ENCODE peak calls at places on chromosome 7, in four cellular contexts. I is transverse colon, N is heart left ventricle, Z is fibroblast of lung. M is an unnamed sample.

GRCh38 chr7:13742126-13742525 is 247.3 kb downstream of the ETV1 start:
- DNase-seq in I (no peak), N (no peak), Z (peak; percentile 96), M (peak; percentile 82)

GRCh38 chr7:4667776-4668509 is 14.2 kb upstream of the FOXK1 start:
- DNase-seq in N (no peak), I (no peak), Z (peak; percentile 98), M (peak; percentile 97)

GRCh38 chr7:12647364-12648219 is 39.8 kb upstream of the ARL4A start:
- DNase-seq in I (peak; percentile 18), Z (peak; percentile 86), N (no peak), M (no peak)

GRCh38 chr7:55065079-55065478 is 46.3 kb downstream of the EGFR start:
- DNase-seq in N (no peak), Z (peak; percentile 97), I (peak; percentile 37), M (peak; percentile 93)

GRCh38 chr7:95342642-95343252 is 18.4 kb upstream of the PON1 start:
- DNase-seq in N (no peak), Z (no peak), I (no peak), M (no peak)

GRCh38 chr7:37216156-37216839 is 232.4 kb downstream of the ELMO1 start:
- DNase-seq in Z (peak; percentile 49), N (no peak), I (no peak), M (no peak)

GRCh38 chr7:36155811-36156361 is 2.8 kb downstream of the EEPD1 start:
- DNase-seq in N (peak; percentile 63), Z (peak; percentile 27), I (peak; percentile 47), M (peak; percentile 38)

GRCh38 chr7:34211003-34211402 is 305.7 kb downstream of the BMPER start:
- DNase-seq in I (no peak), Z (no peak), N (no peak), M (no peak)

GRCh38 chr7:128135275-128136214 is 104.3 kb upstream of the LRRC4 start:
- DNase-seq in Z (peak; percentile 56), N (peak; percentile 51), I (peak; percentile 43), M (peak; percentile 15)

GRCh38 chr7:98826400-98826799 is 43.4 kb downstream of the TMEM130 start:
- DNase-seq in I (no peak), N (no peak), Z (no peak), M (no peak)

GRCh38 chr7:15370441-15370840 is 191.4 kb downstream of the AGMO start:
- DNase-seq in I (no peak), N (no peak), Z (no peak), M (no peak)

GRCh38 chr7:8254667-8255066 is 7.3 kb downstream of the ICA1 start:
- DNase-seq in N (no peak), Z (no peak), I (no peak), M (no peak)

GRCh38 chr7:66522518-66522917 is 106.2 kb upstream of the KCTD7 start:
- DNase-seq in Z (no peak), I (no peak), N (no peak), M (no peak)

GRCh38 chr7:78747568-78747967 is 705.9 kb downstream of the MAGI2 start:
- DNase-seq in N (no peak), Z (no peak), I (no peak), M (no peak)

GRCh38 chr7:130008941-130009847 is 42.0 kb downstream of the ZC3HC1 start:
- DNase-seq in I (peak; percentile 58), N (no peak), Z (peak; percentile 74), M (no peak)

GRCh38 chr7:31735991-31736982 is 49.3 kb downstream of the PPP1R17 start:
- DNase-seq in N (peak; percentile 55), I (peak; percentile 47), Z (peak; percentile 42), M (peak; percentile 55)

GRCh38 chr7:27242580-27243339 is at the start of gene EVX1:
- DNase-seq in I (peak; percentile 42), N (no peak), Z (no peak), M (no peak)

GRCh38 chr7:231030-231857 is 38.9 kb downstream of the FAM20C start:
- DNase-seq in Z (peak; percentile 49), N (no peak), I (no peak), M (no peak)

GRCh38 chr7:108000875-108001758 is 1.8 kb downstream of the LAMB1 start:
- DNase-seq in I (peak; percentile 67), N (peak; percentile 68), Z (peak; percentile 46), M (no peak)

GRCh38 chr7:45974540-45975360 is 53.7 kb upstream of the IGFBP3 start:
- DNase-seq in I (no peak), N (no peak), Z (no peak), M (no peak)

GRCh38 chr7:113404245-113404644 is 285.9 kb upstream of the SMIM30 start:
- DNase-seq in I (no peak), N (no peak), Z (no peak), M (no peak)

GRCh38 chr7:120505770-120506169 is 232.8 kb downstream of the KCND2 start:
- DNase-seq in N (no peak), I (no peak), Z (no peak), M (no peak)

GRCh38 chr7:71817931-71818330 is 594.2 kb downstream of the CALN1 start:
- DNase-seq in N (no peak), I (no peak), Z (peak; percentile 42), M (no peak)

GRCh38 chr7:99380032-99380822 is 5.7 kb downstream of the ARPC1B start:
- DNase-seq in N (peak; percentile 61), I (peak; percentile 42), Z (peak; percentile 39), M (no peak)

GRCh38 chr7:342681-343216 is 52.8 kb downstream of the FOXL3 start:
- DNase-seq in Z (no peak), N (no peak), I (no peak), M (no peak)

GRCh38 chr7:134512271-134512670 is 15.1 kb upstream of the AKR1B10 start:
- DNase-seq in Z (no peak), I (no peak), N (no peak), M (no peak)

GRCh38 chr7:17027803-17028163 is 146.0 kb upstream of the AGR3 start:
- DNase-seq in Z (no peak), N (no peak), I (no peak), M (no peak)

GRCh38 chr7:83562960-83563359 is 86.0 kb downstream of the SEMA3E start:
- DNase-seq in N (no peak), Z (no peak), I (no peak), M (no peak)

GRCh38 chr7:17613338-17614041 is 315.0 kb downstream of the AHR start:
- DNase-seq in I (no peak), N (no peak), Z (no peak), M (no peak)

GRCh38 chr7:42722198-42722597 is 189.7 kb downstream of the C7orf25 start:
- DNase-seq in N (no peak), I (no peak), Z (no peak), M (no peak)

DNA sequence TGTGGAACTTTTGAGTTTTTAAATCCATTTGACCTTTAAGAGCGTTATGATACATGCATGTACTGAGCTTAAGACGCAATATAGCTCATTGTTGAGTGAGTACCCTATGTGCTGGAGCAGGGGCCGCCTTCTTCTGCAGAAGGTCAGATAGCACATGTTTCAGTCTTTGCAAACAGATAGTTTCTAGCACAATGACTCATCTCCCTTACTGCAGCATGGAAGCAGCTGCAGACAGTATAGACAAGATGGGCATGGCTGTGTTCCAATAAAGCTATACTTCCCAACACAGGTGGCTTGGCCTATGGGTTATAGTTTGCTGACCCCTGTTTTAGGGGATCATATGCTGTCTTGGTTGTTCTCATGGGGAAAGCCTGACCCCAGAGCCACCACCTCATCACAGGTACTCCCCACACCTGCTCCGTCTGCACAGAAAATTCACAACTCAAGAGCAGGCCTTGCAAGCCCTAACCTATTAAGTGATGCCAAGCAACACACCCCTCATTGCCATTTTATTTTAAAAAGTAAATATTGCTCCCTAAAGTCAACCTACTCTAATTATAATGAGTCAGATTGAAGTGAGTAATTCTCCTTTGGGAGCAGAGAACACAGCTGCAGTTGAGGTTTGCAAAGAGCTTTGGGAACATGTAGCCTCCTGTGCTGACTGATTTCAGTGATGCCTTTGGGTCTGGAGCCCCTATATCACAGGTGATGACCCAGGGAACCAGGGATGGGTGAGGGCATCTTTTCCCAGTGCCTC is 330.1 kb downstream of the PAXIP1 start:
- DNase-seq in N (no peak), Z (peak; percentile 66), I (no peak), M (no peak)
- TF ChIP-seq CTCF in N (no peak), Z (no peak), I (no peak), M (no peak)

DNA sequence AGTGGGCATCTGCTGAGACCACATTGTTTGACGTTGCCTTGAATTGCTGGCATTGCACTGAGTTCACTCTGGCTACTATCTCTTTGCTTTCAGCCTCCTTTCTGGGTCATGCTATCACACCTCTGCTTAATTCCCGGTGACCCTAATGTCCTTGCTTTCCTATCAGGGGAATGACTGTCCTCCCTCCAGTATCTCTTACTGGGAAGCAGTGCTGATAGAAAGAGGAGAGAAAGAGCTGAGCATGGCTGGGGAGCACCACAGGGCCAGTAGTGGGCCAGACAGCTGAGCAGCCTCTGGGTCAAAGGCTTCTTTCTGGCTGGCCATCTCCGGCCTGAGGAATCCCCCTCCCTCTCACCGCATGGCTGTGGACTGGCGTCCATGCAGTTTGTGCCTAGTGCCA is 428.7 kb downstream of the INHBA start:
- DNase-seq in N (no peak), Z (no peak), I (no peak), M (no peak)
- TF ChIP-seq CTCF in N (no peak), Z (no peak), I (no peak), M (no peak)

GRCh38 chr7:105743351-105743812 is 133.0 kb downstream of the ATXN7L1 start:
- DNase-seq in N (no peak), I (no peak), Z (no peak), M (no peak)

GRCh38 chr7:105741993-105742392 is 134.4 kb downstream of the ATXN7L1 start:
- DNase-seq in I (no peak), N (no peak), Z (no peak), M (no peak)

GRCh38 chr7:105734233-105734632 is 142.2 kb downstream of the ATXN7L1 start:
- DNase-seq in I (no peak), Z (peak; percentile 6), N (no peak), M (no peak)

GRCh38 chr7:105742787-105743186 is 133.6 kb downstream of the ATXN7L1 start:
- DNase-seq in N (no peak), I (no peak), Z (no peak), M (no peak)

GRCh38 chr7:105738133-105738532 is 138.3 kb downstream of the ATXN7L1 start:
- DNase-seq in Z (no peak), I (no peak), N (no peak), M (no peak)
- TF ChIP-seq CTCF in Z (no peak), I (no peak), N (no peak), M (no peak)

GRCh38 chr7:38428040-38428439 is 154.6 kb upstream of the TARP start:
- DNase-seq in I (no peak), N (no peak), Z (peak; percentile 24), M (peak; percentile 18)

GRCh38 chr7:38427279-38427955 is 154.0 kb upstream of the TARP start:
- DNase-seq in Z (no peak), N (no peak), I (no peak), M (no peak)

GRCh38 chr7:38429057-38429456 is 155.6 kb upstream of the TARP start:
- DNase-seq in Z (no peak), I (no peak), N (no peak), M (no peak)

GRCh38 chr7:38425509-38425908 is 152.1 kb upstream of the TARP start:
- DNase-seq in I (no peak), N (no peak), Z (no peak), M (no peak)

GRCh38 chr7:38424750-38425463 is 151.5 kb upstream of the TARP start:
- DNase-seq in N (no peak), Z (no peak), I (no peak), M (no peak)
- TF ChIP-seq CTCF in N (no peak), Z (no peak), I (no peak), M (no peak)

GRCh38 chr7:139570119-139570518 is 46.6 kb downstream of the CLEC2L start:
- DNase-seq in Z (no peak), N (peak; percentile 9), I (no peak), M (no peak)
- TF ChIP-seq CTCF in Z (no peak), N (no peak), I (no peak), M (peak; percentile 20)

GRCh38 chr7:148553979-148554378 is 36.6 kb upstream of the C7orf33 start:
- DNase-seq in Z (no peak), I (no peak), N (no peak), M (no peak)
- TF ChIP-seq CTCF in Z (no peak), I (no peak), N (no peak), M (no peak)

M was measured in astrocyte of the cerebellum.